ENCODE peak calls at places on chromosomes 7 and 10, in five cellular contexts. L, H, J, R and P are unnamed samples.

GRCh38 chr7:27605689-27606269 is 56.9 kb downstream of the HIBADH start:
- DNase-seq in J (no peak), H (no peak), R (no peak), L (peak; percentile 18), P (no peak)

GRCh38 chr10:64733980-64734379 is 1212.8 kb downstream of the REEP3 start:
- DNase-seq in L (no peak), R (peak; percentile 9), J (no peak), H (peak; percentile 5), P (peak; percentile 25)

GRCh38 chr7:92306153-92306552 is 60.4 kb downstream of the ANKIB1 start:
- DNase-seq in H (no peak), R (no peak), J (no peak), L (no peak), P (no peak)

GRCh38 chr10:92830478-92831389 is 17.6 kb upstream of the EXOC6 start:
- DNase-seq in R (no peak), J (peak; percentile 9), H (no peak), L (no peak), P (no peak)

GRCh38 chr7:133165001-133165400 is 83.1 kb upstream of the CHCHD3 start:
- DNase-seq in R (no peak), H (peak; percentile 39), J (no peak), L (no peak), P (no peak)

GRCh38 chr10:28663576-28664368 is 13.5 kb upstream of the BAMBI start:
- DNase-seq in L (peak; percentile 49), R (peak; percentile 76), J (peak; percentile 59), H (peak; percentile 73), P (peak; percentile 80)

GRCh38 chr10:90937645-90938258 is 16.9 kb upstream of the ANKRD1 start:
- DNase-seq in J (no peak), H (no peak), R (no peak), L (no peak), P (no peak)

GRCh38 chr10:62492012-62492869 is 118.1 kb downstream of the ZNF365 start:
- DNase-seq in R (no peak), H (peak; percentile 36), L (no peak), J (peak; percentile 30), P (no peak)

GRCh38 chr10:79384773-79385391 is 37.6 kb downstream of the PPIF start:
- DNase-seq in H (no peak), L (no peak), J (no peak), R (no peak), P (peak; percentile 12)